ENCODE peak calls at places on chromosomes 3 and 15, in ten cellular contexts. Q is lower lobe of right lung, K is A549, Y is fibroblast of lung, X is cardiac fibroblast, M is OCI-LY7, H is brain microvascular endothelial cell, S is choroid plexus epithelial cell, Z is neural progenitor cell, C is uterus. F is an unnamed sample.

GRCh38 chr3:134496481-134497071 is 10.7 kb downstream of the CEP63 start:
- DNase-seq in Q (no peak), K (no peak), Y (no peak), X (no peak), M (no peak), H (no peak), S (peak), Z (no peak), C (no peak), F (no peak)

GRCh38 chr15:98955980-98956723 is 51.4 kb downstream of the PGPEP1L start:
- DNase-seq in Q (no peak), K (no peak), Y (no peak), X (no peak), M (no peak), H (no peak), S (no peak), Z (no peak), C (no peak), F (no peak)

GRCh38 chr3:150385296-150386242 is 22.5 kb upstream of the TSC22D2 start:
- DNase-seq in Q (no peak), K (no peak), Y (no peak), X (no peak), M (peak), H (no peak), S (no peak), Z (no peak), C (no peak), F (no peak)

GRCh38 chr3:73270839-73271483 is 209.5 kb downstream of the EBLN2 start:
- DNase-seq in Q (no peak), K (no peak), Y (peak), X (no peak), M (no peak), H (no peak), S (no peak), Z (no peak), C (no peak), F (peak)

GRCh38 chr15:23881299-23881698 is 194.2 kb upstream of the NDN start:
- DNase-seq in Q (no peak), K (no peak), Y (no peak), X (no peak), M (no peak), H (no peak), S (no peak), Z (no peak), C (no peak), F (no peak)

GRCh38 chr3:146223401-146224373 is 27.2 kb downstream of the PLSCR4 start:
- DNase-seq in Q (no peak), K (peak), Y (peak), X (no peak), M (no peak), H (peak), S (peak), Z (no peak), C (no peak), F (no peak)

GRCh38 chr3:73324203-73325155 is 263.0 kb downstream of the EBLN2 start:
- DNase-seq in Q (no peak), K (no peak), Y (peak), X (peak), M (no peak), H (no peak), S (peak), Z (no peak), C (peak), F (no peak)

GRCh38 chr3:56974242-56974945 is 86.1 kb upstream of the SPATA12 start:
- DNase-seq in Q (no peak), K (no peak), Y (no peak), X (no peak), M (no peak), H (no peak), S (no peak), Z (no peak), C (no peak), F (no peak)

GRCh38 chr3:20125912-20126311 is 60.1 kb downstream of the SGO1 start:
- DNase-seq in Q (no peak), K (no peak), Y (no peak), X (no peak), M (peak), H (no peak), S (no peak), Z (no peak), C (no peak), F (no peak)

GRCh38 chr3:142888099-142888483 is 792 bp downstream of the PCOLCE2 start:
- DNase-seq in Q (peak), K (peak), Y (peak), X (peak), M (no peak), H (no peak), S (peak), Z (no peak), C (no peak), F (peak)

GRCh38 chr3:139538733-139539132 is 809 bp downstream of the RBP1 start:
- DNase-seq in Q (no peak), K (no peak), Y (peak), X (peak), M (no peak), H (peak), S (peak), Z (peak), C (peak), F (no peak)

GRCh38 chr3:15819043-15819442 is 21.3 kb upstream of the ANKRD28 start:
- DNase-seq in Q (no peak), K (no peak), Y (no peak), X (no peak), M (no peak), H (no peak), S (no peak), Z (no peak), C (no peak), F (no peak)

GRCh38 chr15:95051881-95052280 is 820.5 kb downstream of the MCTP2 start:
- DNase-seq in Q (no peak), K (no peak), Y (no peak), X (no peak), M (no peak), H (no peak), S (no peak), Z (no peak), C (no peak), F (no peak)

GRCh38 chr3:106792716-106793115 is 584.5 kb upstream of the CCDC54 start:
- DNase-seq in Q (no peak), K (no peak), Y (no peak), X (no peak), M (no peak), H (no peak), S (peak), Z (no peak), C (no peak), F (no peak)

GRCh38 chr3:79824166-79824565 is 56.4 kb upstream of the ROBO1 start:
- DNase-seq in Q (no peak), K (no peak), Y (no peak), X (no peak), M (no peak), H (no peak), S (no peak), Z (no peak), C (no peak), F (no peak)

GRCh38 chr3:47604145-47604544 is 25.5 kb upstream of the CSPG5 start:
- DNase-seq in Q (no peak), K (no peak), Y (no peak), X (no peak), M (no peak), H (no peak), S (no peak), Z (no peak), C (no peak), F (no peak)

GRCh38 chr3:99634881-99635280 is 3.5 kb upstream of the COL8A1 start:
- DNase-seq in Q (no peak), K (no peak), Y (no peak), X (no peak), M (no peak), H (no peak), S (no peak), Z (no peak), C (no peak), F (no peak)

GRCh38 chr3:190432216-190432615 is 17.5 kb downstream of the TMEM207 start:
- DNase-seq in Q (no peak), K (no peak), Y (no peak), X (peak), M (no peak), H (no peak), S (peak), Z (no peak), C (no peak), F (no peak)

GRCh38 chr15:31473384-31474058 is 146.9 kb downstream of the KLF13 start:
- DNase-seq in Q (no peak), K (no peak), Y (no peak), X (no peak), M (no peak), H (no peak), S (no peak), Z (no peak), C (no peak), F (no peak)

GRCh38 chr3:129000742-129001100 is 383 bp upstream of the EFCC1 start:
- DNase-seq in Q (no peak), K (no peak), Y (no peak), X (no peak), M (no peak), H (no peak), S (no peak), Z (peak), C (no peak), F (no peak)

GRCh38 chr3:132536442-132537153 is 60.5 kb upstream of the ACKR4 start:
- DNase-seq in Q (no peak), K (no peak), Y (no peak), X (peak), M (peak), H (no peak), S (peak), Z (no peak), C (no peak), F (no peak)

GRCh38 chr3:52608337-52608736 is 71.9 kb downstream of the UQCC5 start:
- DNase-seq in Q (no peak), K (no peak), Y (no peak), X (no peak), M (no peak), H (no peak), S (no peak), Z (no peak), C (no peak), F (no peak)

GRCh38 chr15:70323111-70323851 is 225.6 kb upstream of the TLE3 start:
- DNase-seq in Q (no peak), K (no peak), Y (peak), X (peak), M (no peak), H (peak), S (peak), Z (peak), C (peak), F (peak)

GRCh38 chr15:48946088-48946839 is 17.5 kb downstream of the SHC4 start:
- DNase-seq in Q (no peak), K (peak), Y (peak), X (peak), M (no peak), H (peak), S (peak), Z (no peak), C (no peak), F (no peak)

GRCh38 chr3:144265527-144266100 is 294.0 kb downstream of the DIPK2A start:
- DNase-seq in Q (no peak), K (no peak), Y (peak), X (peak), M (no peak), H (no peak), S (no peak), Z (no peak), C (no peak), F (peak)

GRCh38 chr3:88707837-88708236 is 399.6 kb upstream of the EPHA3 start:
- DNase-seq in Q (no peak), K (no peak), Y (no peak), X (no peak), M (no peak), H (no peak), S (no peak), Z (no peak), C (no peak), F (no peak)

GRCh38 chr3:55891106-55891505 is 404.0 kb upstream of the WNT5A start:
- DNase-seq in Q (no peak), K (no peak), Y (no peak), X (no peak), M (no peak), H (no peak), S (no peak), Z (no peak), C (no peak), F (no peak)

GRCh38 chr3:50155891-50156290 is 767 bp downstream of the SEMA3F start:
- DNase-seq in Q (no peak), K (no peak), Y (no peak), X (peak), M (no peak), H (no peak), S (no peak), Z (peak), C (no peak), F (no peak)

GRCh38 chr3:135678386-135678785 is 287.1 kb upstream of the PPP2R3A start:
- DNase-seq in Q (no peak), K (no peak), Y (no peak), X (no peak), M (no peak), H (no peak), S (no peak), Z (no peak), C (no peak), F (no peak)

GRCh38 chr3:69791919-69792399 is 52.7 kb downstream of the MITF start:
- DNase-seq in Q (no peak), K (no peak), Y (peak), X (peak), M (no peak), H (peak), S (peak), Z (no peak), C (no peak), F (no peak)

GRCh38 chr3:180036092-180036677 is 552 bp downstream of the PEX5L start:
- DNase-seq in Q (no peak), K (no peak), Y (no peak), X (no peak), M (no peak), H (no peak), S (no peak), Z (peak), C (no peak), F (no peak)

GRCh38 chr3:69094467-69095205 is 9.9 kb downstream of the ARL6IP5 start:
- DNase-seq in Q (no peak), K (no peak), Y (peak), X (peak), M (no peak), H (peak), S (peak), Z (no peak), C (no peak), F (peak)

GRCh38 chr3:147797095-147797494 is 387.9 kb downstream of the ZIC1 start:
- DNase-seq in Q (no peak), K (no peak), Y (peak), X (no peak), M (no peak), H (no peak), S (no peak), Z (no peak), C (no peak), F (peak)

GRCh38 chr15:100030586-100031249 is 297.5 kb upstream of the LYSMD4 start:
- DNase-seq in Q (no peak), K (no peak), Y (peak), X (peak), M (no peak), H (peak), S (peak), Z (no peak), C (no peak), F (no peak)

GRCh38 chr3:38264307-38264706 is 1.3 kb upstream of the SLC22A13 start:
- DNase-seq in Q (no peak), K (no peak), Y (no peak), X (no peak), M (no peak), H (no peak), S (no peak), Z (no peak), C (no peak), F (no peak)

DNA sequence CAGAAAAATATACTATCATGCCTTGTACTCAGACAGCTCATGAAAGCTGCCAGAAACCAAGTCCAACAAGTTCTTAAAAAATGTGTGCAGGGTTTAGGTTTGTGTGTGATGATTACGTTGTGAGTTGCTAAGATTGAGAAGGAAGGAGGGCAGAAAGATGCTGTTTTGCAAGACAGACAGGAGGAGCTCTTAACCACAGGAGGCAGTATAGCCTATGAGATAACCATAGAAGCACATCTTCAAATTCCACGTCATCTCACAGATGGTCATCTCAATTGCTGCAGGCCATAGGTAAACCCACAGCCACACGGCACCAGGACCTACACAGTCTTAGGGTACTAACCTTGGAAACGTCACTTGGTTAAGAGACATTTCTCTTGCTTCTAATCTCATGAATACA is 192.0 kb downstream of the STT3B start:
- DNase-seq in Q (no peak), K (peak), Y (peak), X (no peak), M (peak), H (no peak), S (peak), Z (peak), C (no peak), F (no peak)
- TF ChIP-seq CTCF in Q (no peak), K (no peak), Y (peak), X (peak), M (peak), H (peak), S (peak), Z (peak), C (no peak), F (peak)

GRCh38 chr15:60001642-60002527 is 2.2 kb upstream of the FOXB1 start:
- DNase-seq in Q (no peak), K (no peak), Y (no peak), X (no peak), M (no peak), H (no peak), S (no peak), Z (peak), C (no peak), F (no peak)
- H3K4me3 ChIP-seq in Q (no peak), K (no peak), Y (no peak), X (no peak), M (no peak), H (no peak), S (no peak), Z (peak), C (no peak), F (no peak)

GRCh38 chr15:66899555-66900350 is 165.6 kb upstream of the SMAD3 start:
- DNase-seq in Q (no peak), K (no peak), Y (no peak), X (no peak), M (no peak), H (peak), S (no peak), Z (no peak), C (no peak), F (no peak)
- TF ChIP-seq CTCF in Q (no peak), K (no peak), Y (no peak), X (no peak), M (no peak), H (peak), S (no peak), Z (no peak), C (no peak), F (no peak)

GRCh38 chr3:10470666-10471336 is 34.6 kb downstream of the ATP2B2 start:
- DNase-seq in Q (no peak), K (no peak), Y (no peak), X (no peak), M (no peak), H (no peak), S (peak), Z (peak), C (no peak), F (no peak)
- H3K4me3 ChIP-seq in Q (no peak), K (no peak), Y (no peak), X (no peak), M (no peak), H (no peak), S (peak), Z (peak), C (no peak), F (no peak)

GRCh38 chr3:29011441-29011840 is 269.4 kb upstream of the RBMS3 start:
- DNase-seq in Q (no peak), K (no peak), Y (no peak), X (no peak), M (no peak), H (no peak), S (no peak), Z (peak), C (no peak), F (peak)
- TF ChIP-seq CTCF in Q (no peak), K (no peak), Y (no peak), X (no peak), M (no peak), H (no peak), S (no peak), Z (no peak), C (no peak), F (no peak)

GRCh38 chr3:123110953-123111615 is 44.3 kb downstream of the PDIA5 start:
- DNase-seq in Q (no peak), K (no peak), Y (no peak), X (no peak), M (no peak), H (no peak), S (no peak), Z (no peak), C (no peak), F (no peak)
- H3K4me3 ChIP-seq in Q (no peak), K (no peak), Y (no peak), X (no peak), M (no peak), H (no peak), S (no peak), Z (peak), C (no peak), F (no peak)

GRCh38 chr3:149375164-149375823 is 2.2 kb downstream of the TM4SF1 start:
- DNase-seq in Q (no peak), K (no peak), Y (peak), X (peak), M (no peak), H (peak), S (no peak), Z (no peak), C (no peak), F (no peak)
- TF ChIP-seq CTCF in Q (no peak), K (no peak), Y (no peak), X (no peak), M (no peak), H (no peak), S (peak), Z (no peak), C (no peak), F (no peak)

GRCh38 chr3:120599211-120599610 is 3.1 kb downstream of the NDUFB4 start:
- DNase-seq in Q (no peak), K (no peak), Y (no peak), X (no peak), M (no peak), H (no peak), S (no peak), Z (no peak), C (no peak), F (no peak)
- H3K4me3 ChIP-seq in Q (no peak), K (no peak), Y (no peak), X (no peak), M (no peak), H (no peak), S (no peak), Z (no peak), C (no peak), F (no peak)